ENCODE peak calls at places on chromosomes 13 and 19, in seven cellular contexts. M, P, N, R, W, X and I are unnamed samples.
A peak's percentile ranks its signal among the peaks of the same experiment; 100 is the strongest.

GRCh38 chr19:57374179-57374578 is 10.8 kb downstream of the TRAPPC2B start:
- DNase-seq in W (no peak), M (no peak), N (no peak), P (no peak), R (no peak), X (no peak), I (no peak)

GRCh38 chr13:19981685-19982238 is 23.2 kb downstream of the ZMYM2 start:
- DNase-seq in R (no peak), N (no peak), M (no peak), X (no peak), P (no peak), W (no peak), I (no peak)

GRCh38 chr19:48319647-48320537 is 5.5 kb upstream of the EMP3 start:
- DNase-seq in W (peak; percentile 83), M (peak; percentile 80), R (peak; percentile 87), N (no peak), X (peak; percentile 91), P (peak; percentile 82), I (peak; percentile 95)

GRCh38 chr13:32471187-32471922 is 43.4 kb upstream of the N4BP2L1 start:
- DNase-seq in N (no peak), P (peak; percentile 42), M (peak; percentile 53), R (peak; percentile 88), W (peak; percentile 71), X (no peak), I (no peak)

GRCh38 chr19:49150944-49151243 is 4.3 kb downstream of the HRC start:
- DNase-seq in W (no peak), X (no peak), N (no peak), M (no peak), P (no peak), R (no peak), I (no peak)

GRCh38 chr19:6723108-6723618 is 2.7 kb upstream of the C3 start:
- DNase-seq in R (peak; percentile 83), M (peak; percentile 22), X (no peak), N (no peak), P (peak; percentile 56), W (no peak), I (no peak)

GRCh38 chr13:20394506-20394905 is 131.2 kb downstream of the CRYL1 start:
- DNase-seq in N (no peak), R (no peak), M (no peak), X (peak; percentile 17), P (no peak), W (no peak), I (no peak)

GRCh38 chr13:48258002-48258401 is 25.0 kb downstream of the ITM2B start:
- DNase-seq in X (no peak), N (no peak), P (no peak), R (no peak), M (no peak), W (no peak), I (no peak)

GRCh38 chr13:80339578-80339840 is 1.4 kb downstream of the SPRY2 start:
- DNase-seq in X (no peak), P (no peak), R (peak; percentile 50), N (no peak), M (peak; percentile 45), W (no peak), I (no peak)

GRCh38 chr13:94708031-94708571 is 4.2 kb downstream of the SOX21 start:
- DNase-seq in P (no peak), W (peak; percentile 65), N (no peak), X (no peak), M (no peak), R (no peak), I (peak; percentile 60)

GRCh38 chr13:111663505-111663904 is 343.1 kb downstream of the TEX29 start:
- DNase-seq in N (no peak), M (no peak), P (no peak), X (no peak), W (no peak), R (no peak), I (peak; percentile 63)

GRCh38 chr19:32570081-32570785 is 10.8 kb upstream of the PDCD5 start:
- DNase-seq in X (peak; percentile 48), M (peak; percentile 67), W (peak; percentile 77), N (peak; percentile 5), R (peak; percentile 72), P (no peak), I (peak; percentile 82)

GRCh38 chr13:101465877-101466276 is 13.4 kb downstream of the ITGBL1 start:
- DNase-seq in R (no peak), P (no peak), N (no peak), X (no peak), W (no peak), M (peak; percentile 39), I (no peak)

GRCh38 chr19:44891016-44891882 is at the start of gene TOMM40:
- DNase-seq in M (no peak), X (peak; percentile 100), W (peak; percentile 100), N (no peak), P (peak; percentile 100), R (peak; percentile 100), I (no peak)

GRCh38 chr13:37134411-37135041 is 29.1 kb upstream of the CSNK1A1L start:
- DNase-seq in X (no peak), N (peak; percentile 82), P (no peak), M (peak; percentile 82), R (peak; percentile 96), W (no peak), I (no peak)

GRCh38 chr19:17719730-17720486 is 628 bp downstream of the MAP1S start:
- DNase-seq in N (no peak), W (no peak), R (no peak), P (no peak), M (no peak), X (peak; percentile 73), I (no peak)

DNA sequence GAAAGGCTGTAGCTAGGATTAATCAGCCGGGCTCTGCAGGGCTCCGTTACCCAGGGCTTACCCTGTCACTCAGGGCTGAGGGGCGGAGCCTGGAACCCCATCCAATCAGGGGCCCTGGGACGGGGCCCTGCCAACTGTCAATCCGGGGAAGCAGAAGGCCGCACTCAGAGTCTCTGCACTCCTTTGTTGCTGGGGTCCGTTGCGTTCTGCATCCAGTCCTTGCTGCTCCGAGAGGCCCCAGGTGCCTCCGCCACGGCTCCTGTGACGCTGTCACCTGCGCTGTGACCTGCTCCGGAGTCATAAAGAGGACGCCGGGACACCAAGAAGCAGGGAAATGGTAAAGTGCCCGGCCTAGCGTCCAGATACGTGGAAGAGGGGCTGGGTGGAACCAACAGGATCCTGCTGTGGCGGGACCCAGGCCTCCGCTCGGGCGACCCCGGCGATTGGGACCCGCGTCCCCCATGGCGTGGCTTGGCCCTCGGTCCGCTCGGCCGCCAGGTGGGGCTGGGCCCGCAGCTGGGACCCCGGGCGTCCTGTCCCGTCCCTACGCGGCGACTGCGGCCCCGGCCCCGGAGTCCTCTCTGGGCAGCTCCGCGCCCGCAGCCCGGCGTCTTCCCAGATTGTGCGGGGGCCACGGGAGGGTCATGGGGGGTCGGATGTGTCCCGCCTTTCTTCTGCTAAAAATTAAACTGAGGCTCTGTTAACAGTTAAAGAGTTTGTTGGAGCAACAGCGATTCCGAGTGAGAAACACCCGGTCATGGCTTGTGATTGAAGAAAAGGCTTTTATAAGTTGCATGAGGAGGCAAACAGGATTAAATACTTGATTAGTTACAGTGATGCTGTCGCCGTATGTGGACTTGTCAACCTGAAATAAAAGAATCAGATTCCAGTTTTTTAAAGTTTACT is at the start of gene ZNF491:
- DNase-seq in P (peak; percentile 93), W (peak; percentile 94), M (peak; percentile 88), X (peak; percentile 94), R (peak; percentile 85), N (peak; percentile 34), I (peak; percentile 96)
- TF ChIP-seq CTCF in P (peak; percentile 51), W (peak; percentile 32), M (no peak), X (peak; percentile 10), R (no peak), N (peak; percentile 50), I (peak; percentile 53)

DNA sequence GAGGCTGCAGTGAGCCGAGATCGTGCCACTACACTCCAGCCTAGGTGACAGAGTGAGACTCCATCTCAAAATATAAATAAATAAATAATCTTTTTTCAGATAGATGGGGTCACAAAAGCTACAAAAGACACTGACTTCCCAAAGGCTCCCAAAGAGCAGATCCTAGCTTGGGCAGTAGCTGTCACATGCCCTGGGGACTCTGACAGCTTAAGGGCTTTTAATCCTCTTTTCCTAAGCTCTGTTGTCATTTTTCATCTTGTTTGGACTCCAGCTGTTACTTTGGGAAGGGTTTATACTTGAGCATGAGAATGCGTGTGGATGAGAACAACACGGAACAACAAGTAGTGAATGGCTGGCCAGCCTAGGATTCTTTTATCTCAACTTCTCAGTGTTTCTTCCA is 231.7 kb downstream of the MZT1 start:
- DNase-seq in N (no peak), P (no peak), W (no peak), R (no peak), M (no peak), X (no peak), I (no peak)
- TF ChIP-seq CTCF in N (no peak), P (no peak), W (no peak), R (no peak), M (no peak), X (no peak), I (no peak)

GRCh38 chr19:3969435-3970312 is 1.2 kb downstream of the DAPK3 start:
- DNase-seq in N (peak; percentile 52), R (peak; percentile 83), W (no peak), P (no peak), X (peak; percentile 57), M (peak; percentile 68), I (no peak)
- TF ChIP-seq CTCF in N (peak; percentile 27), R (peak; percentile 32), W (no peak), P (no peak), X (no peak), M (peak; percentile 22), I (peak; percentile 42)

GRCh38 chr13:24741016-24741662 is 22.8 kb upstream of the RNF17 start:
- DNase-seq in M (no peak), P (no peak), R (no peak), N (no peak), W (no peak), X (no peak), I (peak; percentile 80)
- TF ChIP-seq CTCF in M (no peak), P (peak; percentile 10), R (peak; percentile 5), N (no peak), W (no peak), X (no peak), I (no peak)

GRCh38 chr13:110309661-110310524 is 2.8 kb downstream of the COL4A2 start:
- DNase-seq in P (no peak), M (no peak), R (no peak), N (no peak), W (no peak), X (no peak), I (no peak)
- TF ChIP-seq CTCF in P (no peak), M (no peak), R (no peak), N (no peak), W (no peak), X (no peak), I (no peak)

GRCh38 chr19:1856345-1856697 is 7.1 kb downstream of the KLF16 start:
- DNase-seq in N (no peak), X (no peak), R (no peak), P (no peak), M (no peak), W (no peak), I (no peak)
- TF ChIP-seq CTCF in N (no peak), X (no peak), R (no peak), P (no peak), M (no peak), W (no peak), I (no peak)

DNA sequence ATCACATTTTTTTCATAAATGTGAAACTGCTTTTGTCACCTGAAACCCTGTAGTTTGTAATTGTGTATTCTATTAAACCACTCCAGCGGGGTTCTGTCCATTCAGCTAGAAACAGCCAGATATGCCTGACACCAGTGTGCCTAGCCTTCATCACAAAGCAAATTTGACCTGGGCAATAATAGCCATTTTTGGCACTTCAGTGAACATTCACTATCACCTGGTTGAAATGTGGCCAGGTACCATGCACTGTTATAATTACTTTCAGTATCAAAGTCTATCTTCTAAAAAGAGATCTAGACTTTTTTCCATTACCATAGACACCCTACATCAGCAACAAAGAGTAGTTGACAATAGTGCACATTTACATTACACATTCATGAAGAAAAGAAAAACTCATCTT is 64.5 kb downstream of the ZNF257 start:
- DNase-seq in X (no peak), P (no peak), W (no peak), M (no peak), R (no peak), N (no peak), I (no peak)
- TF ChIP-seq CTCF in X (no peak), P (no peak), W (no peak), M (no peak), R (no peak), N (no peak), I (no peak)